ENCODE peak calls at places on chromosomes 2 and 18, in five cellular contexts. E is Right ventricle myocardium superior; Z is stimulated activated CD8-positive, alpha-beta memory T cell treated with anti-CD3 and anti-CD28 coated beads, Interleukin-15, amount 100 ng/mL, for 24 hours; U is CD4-positive, alpha-beta memory T cell; L is HT-29. J is an unnamed sample.
A peak's percentile ranks its signal among the peaks of the same experiment; 100 is the strongest.

GRCh38 chr18:6520901-6521300 is 106.2 kb upstream of the L3MBTL4 start:
- DNase-seq in E (no peak), Z (no peak), U (no peak), L (no peak), J (no peak)

GRCh38 chr2:46999857-47000678 is 84.5 kb upstream of the MCFD2 start:
- DNase-seq in E (no peak), Z (no peak), U (no peak), L (no peak), J (no peak)

GRCh38 chr2:11786592-11786991 is 40.2 kb downstream of the LPIN1 start:
- DNase-seq in E (no peak), Z (no peak), U (no peak), L (no peak), J (peak; percentile 48)

GRCh38 chr2:75140288-75140687 is 59.0 kb downstream of the TACR1 start:
- DNase-seq in E (no peak), Z (no peak), U (no peak), L (no peak), J (no peak)

GRCh38 chr2:6822394-6822793 is 43.3 kb downstream of the CMPK2 start:
- DNase-seq in E (no peak), Z (no peak), U (no peak), L (no peak), J (no peak)

GRCh38 chr18:48002933-48003365 is 72.5 kb upstream of the SMAD2 start:
- DNase-seq in E (peak; percentile 56), Z (no peak), U (no peak), L (peak; percentile 68), J (no peak)

GRCh38 chr2:120436460-120436739 is 90.5 kb downstream of the INHBB start:
- DNase-seq in E (no peak), Z (no peak), U (no peak), L (no peak), J (no peak)

GRCh38 chr2:162826901-162827300 is 11.7 kb downstream of the KCNH7 start:
- DNase-seq in E (no peak), Z (no peak), U (no peak), L (no peak), J (no peak)

GRCh38 chr18:77112161-77112801 is 20.3 kb downstream of the MBP start:
- DNase-seq in E (peak; percentile 49), Z (no peak), U (no peak), L (no peak), J (peak; percentile 67)

GRCh38 chr2:26363323-26363722 is 16.7 kb upstream of the ADGRF3 start:
- DNase-seq in E (no peak), Z (no peak), U (no peak), L (peak; percentile 48), J (no peak)

GRCh38 chr2:135258193-135258592 is 206.1 kb downstream of the RAB3GAP1 start:
- DNase-seq in E (no peak), Z (no peak), U (no peak), L (peak; percentile 7), J (no peak)

GRCh38 chr2:10141736-10142639 is 19.4 kb downstream of the RRM2 start:
- DNase-seq in E (no peak), Z (no peak), U (peak; percentile 47), L (no peak), J (no peak)

GRCh38 chr2:217827430-217828201 is 175.2 kb downstream of the TNS1 start:
- DNase-seq in E (peak; percentile 73), Z (no peak), U (no peak), L (no peak), J (no peak)

GRCh38 chr2:15260813-15261212 is 300.3 kb downstream of the NBAS start:
- DNase-seq in E (no peak), Z (no peak), U (no peak), L (no peak), J (no peak)

GRCh38 chr2:222993920-222994650 is 57.9 kb upstream of the KCNE4 start:
- DNase-seq in E (peak; percentile 88), Z (no peak), U (no peak), L (no peak), J (peak; percentile 87)

GRCh38 chr2:39631715-39632114 is 34.0 kb upstream of the TMEM178A start:
- DNase-seq in E (no peak), Z (no peak), U (no peak), L (no peak), J (no peak)

GRCh38 chr2:33614190-33614589 is 15.1 kb upstream of the FAM98A start:
- DNase-seq in E (no peak), Z (no peak), U (no peak), L (no peak), J (no peak)

GRCh38 chr2:109402980-109403840 is 210.6 kb downstream of the SEPTIN10 start:
- DNase-seq in E (peak; percentile 27), Z (no peak), U (no peak), L (no peak), J (no peak)